ENCODE peak calls at places on chromosome 13, in four cellular contexts. One of them, this sample, is unnamed.

GRCh38 chr13:32164622-32165268 is 133.2 kb downstream of the FRY start:
- DNase-seq in endodermal cell: peak; percentile 81
- DNase-seq in ascending aorta: no peak
- DNase-seq in cardiac muscle cell: peak; percentile 64
- DNase-seq in this sample: peak; percentile 88

GRCh38 chr13:73230714-73231113 is 171.9 kb downstream of the KLF5 start:
- DNase-seq in ascending aorta: no peak
- DNase-seq in endodermal cell: no peak
- DNase-seq in cardiac muscle cell: no peak
- DNase-seq in this sample: peak; percentile 10

GRCh38 chr13:21106089-21106488 is 44.7 kb upstream of the LATS2 start:
- DNase-seq in cardiac muscle cell: no peak
- DNase-seq in ascending aorta: peak; percentile 21
- DNase-seq in endodermal cell: no peak
- DNase-seq in this sample: peak; percentile 67

GRCh38 chr13:73677041-73677589 is 457.1 kb downstream of the KLF12 start:
- DNase-seq in endodermal cell: no peak
- DNase-seq in ascending aorta: no peak
- DNase-seq in cardiac muscle cell: no peak
- DNase-seq in this sample: peak; percentile 75

GRCh38 chr13:99542788-99543406 is 41.6 kb downstream of the TM9SF2 start:
- DNase-seq in endodermal cell: no peak
- DNase-seq in cardiac muscle cell: no peak
- DNase-seq in ascending aorta: no peak
- DNase-seq in this sample: no peak

GRCh38 chr13:112726018-112726767 is 36.4 kb downstream of the ATP11A start:
- DNase-seq in cardiac muscle cell: no peak
- DNase-seq in endodermal cell: peak; percentile 59
- DNase-seq in ascending aorta: no peak
- DNase-seq in this sample: no peak

GRCh38 chr13:48798180-48798579 is 144.5 kb downstream of the CYSLTR2 start:
- DNase-seq in endodermal cell: no peak
- DNase-seq in ascending aorta: no peak
- DNase-seq in cardiac muscle cell: no peak
- DNase-seq in this sample: no peak

GRCh38 chr13:113542751-113543424 is 41.7 kb upstream of the TFDP1 start:
- DNase-seq in ascending aorta: peak; percentile 45
- DNase-seq in cardiac muscle cell: no peak
- DNase-seq in endodermal cell: no peak
- DNase-seq in this sample: no peak

GRCh38 chr13:42478531-42479156 is 95.3 kb upstream of the TNFSF11 start:
- DNase-seq in endodermal cell: peak; percentile 55
- DNase-seq in cardiac muscle cell: peak; percentile 37
- DNase-seq in ascending aorta: no peak
- DNase-seq in this sample: peak; percentile 85

GRCh38 chr13:30874561-30874960 is 31.5 kb upstream of the MEDAG start:
- DNase-seq in cardiac muscle cell: no peak
- DNase-seq in ascending aorta: no peak
- DNase-seq in endodermal cell: no peak
- DNase-seq in this sample: no peak

GRCh38 chr13:53017433-53017970 is 11.1 kb upstream of the OLFM4 start:
- DNase-seq in endodermal cell: no peak
- DNase-seq in cardiac muscle cell: no peak
- DNase-seq in ascending aorta: no peak
- DNase-seq in this sample: no peak

GRCh38 chr13:80473695-80474094 is 132.8 kb upstream of the SPRY2 start:
- DNase-seq in endodermal cell: no peak
- DNase-seq in ascending aorta: no peak
- DNase-seq in cardiac muscle cell: no peak
- DNase-seq in this sample: peak; percentile 90

GRCh38 chr13:64640002-64640401 is 2590.1 kb downstream of the PCDH9 start:
- DNase-seq in ascending aorta: no peak
- DNase-seq in endodermal cell: no peak
- DNase-seq in cardiac muscle cell: no peak
- DNase-seq in this sample: peak; percentile 6

GRCh38 chr13:74305876-74306275 is 171.7 kb upstream of the KLF12 start:
- DNase-seq in endodermal cell: peak; percentile 58
- DNase-seq in ascending aorta: no peak
- DNase-seq in cardiac muscle cell: no peak
- DNase-seq in this sample: no peak

GRCh38 chr13:109787135-109787954 is 962 bp upstream of the IRS2 start:
- DNase-seq in endodermal cell: peak; percentile 86
- DNase-seq in ascending aorta: peak; percentile 74
- DNase-seq in cardiac muscle cell: peak; percentile 77
- DNase-seq in this sample: peak; percentile 61

GRCh38 chr13:49503951-49504350 is 8.2 kb downstream of the PHF11 start:
- DNase-seq in cardiac muscle cell: no peak
- DNase-seq in endodermal cell: no peak
- DNase-seq in ascending aorta: no peak
- DNase-seq in this sample: peak; percentile 34

GRCh38 chr13:97911311-97912138 is 42.0 kb upstream of the IPO5 start:
- DNase-seq in ascending aorta: no peak
- DNase-seq in cardiac muscle cell: no peak
- DNase-seq in endodermal cell: peak; percentile 82
- DNase-seq in this sample: no peak

DNA sequence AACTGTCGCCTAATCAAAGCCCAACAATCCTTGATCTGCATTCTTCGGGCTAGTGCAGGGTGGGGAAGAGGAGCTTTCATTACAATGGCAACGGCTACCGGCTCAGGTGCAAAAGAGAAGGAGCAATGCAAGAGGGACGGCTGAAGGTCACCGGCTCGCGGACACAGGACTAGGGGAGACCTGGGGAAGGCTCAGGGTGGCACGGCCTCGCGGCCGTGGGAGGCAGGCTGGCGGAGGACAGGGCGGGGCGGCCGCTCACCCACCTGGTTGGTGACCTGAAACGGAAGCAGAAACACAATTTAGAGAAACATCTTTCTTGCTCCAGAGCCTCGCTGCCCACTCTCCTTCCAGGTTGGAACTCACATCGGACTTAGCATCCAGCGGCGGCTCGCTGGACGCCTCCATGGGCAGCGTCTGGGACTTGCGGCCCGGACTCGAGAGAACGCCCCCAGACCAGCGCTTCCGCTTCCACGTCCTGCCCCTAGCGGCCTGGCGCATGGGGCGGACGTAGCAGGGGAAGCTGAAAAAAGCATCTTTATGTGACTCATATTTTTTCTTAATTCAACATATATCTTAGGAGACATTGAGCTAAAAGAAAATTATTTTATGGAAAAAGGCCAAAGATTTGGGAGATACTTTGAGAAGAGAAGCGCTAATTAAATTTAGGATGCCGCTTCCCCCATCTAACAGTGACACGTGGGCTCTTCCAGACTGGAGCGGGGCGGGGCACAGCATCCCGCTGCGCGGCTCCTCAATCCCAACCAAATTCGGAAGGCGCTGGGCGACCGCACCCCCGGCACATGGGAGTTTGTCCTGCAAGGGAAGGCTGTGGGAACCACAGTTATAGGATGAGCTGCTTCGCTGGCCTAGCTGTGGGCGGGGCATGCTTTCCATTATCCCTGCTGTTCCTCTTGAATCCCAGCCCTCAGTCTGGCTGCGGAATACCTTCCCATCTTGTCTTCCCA is at the start of gene COMMD6:
- DNase-seq in endodermal cell: peak; percentile 96
- DNase-seq in cardiac muscle cell: peak; percentile 86
- DNase-seq in ascending aorta: peak; percentile 87
- DNase-seq in this sample: peak; percentile 86
- TF ChIP-seq CTCF in endodermal cell: peak; percentile 45
- TF ChIP-seq CTCF in cardiac muscle cell: no peak
- TF ChIP-seq CTCF in ascending aorta: peak; percentile 45
- TF ChIP-seq CTCF in this sample: peak; percentile 41

GRCh38 chr13:43804461-43805070 is 17.8 kb upstream of the ENOX1 start:
- DNase-seq in cardiac muscle cell: peak; percentile 76
- DNase-seq in ascending aorta: no peak
- DNase-seq in endodermal cell: no peak
- DNase-seq in this sample: peak; percentile 84

GRCh38 chr13:43805681-43806128 is 18.9 kb upstream of the ENOX1 start:
- DNase-seq in endodermal cell: peak; percentile 48
- DNase-seq in ascending aorta: no peak
- DNase-seq in cardiac muscle cell: no peak
- DNase-seq in this sample: peak; percentile 42

GRCh38 chr13:43802511-43802910 is 15.7 kb upstream of the ENOX1 start:
- DNase-seq in endodermal cell: no peak
- DNase-seq in ascending aorta: no peak
- DNase-seq in cardiac muscle cell: no peak
- DNase-seq in this sample: no peak

GRCh38 chr13:43800828-43801227 is 14.1 kb upstream of the ENOX1 start:
- DNase-seq in cardiac muscle cell: no peak
- DNase-seq in endodermal cell: no peak
- DNase-seq in ascending aorta: no peak
- DNase-seq in this sample: no peak

DNA sequence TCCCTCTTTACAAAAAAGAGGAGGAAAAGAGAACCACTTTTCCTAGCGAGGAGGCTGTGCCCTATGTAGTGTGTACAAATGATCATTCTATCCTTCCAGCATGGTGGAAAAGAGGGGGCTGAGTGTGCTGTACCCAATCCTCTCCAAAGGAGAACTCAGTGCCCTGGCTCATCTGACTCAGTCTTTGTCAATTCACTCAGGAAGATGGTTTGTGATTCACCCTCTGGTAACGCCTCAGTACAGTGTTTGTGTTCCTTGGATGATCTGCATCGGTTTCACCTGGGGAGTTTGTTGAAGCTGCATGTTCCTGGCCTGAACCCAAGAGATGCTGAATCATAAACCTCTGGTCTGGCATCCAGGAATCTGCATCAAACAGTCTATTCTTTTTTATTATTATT is 18.3 kb upstream of the ENOX1 start:
- DNase-seq in ascending aorta: no peak
- DNase-seq in endodermal cell: peak; percentile 52
- DNase-seq in cardiac muscle cell: no peak
- DNase-seq in this sample: peak; percentile 94
- H3K4me3 ChIP-seq in ascending aorta: no peak overlapping the region
- H3K4me3 ChIP-seq in endodermal cell: no peak overlapping the region
- H3K4me3 ChIP-seq in cardiac muscle cell: no peak overlapping the region
- H3K4me3 ChIP-seq in this sample: peak overlapping the region; percentile 7

DNA sequence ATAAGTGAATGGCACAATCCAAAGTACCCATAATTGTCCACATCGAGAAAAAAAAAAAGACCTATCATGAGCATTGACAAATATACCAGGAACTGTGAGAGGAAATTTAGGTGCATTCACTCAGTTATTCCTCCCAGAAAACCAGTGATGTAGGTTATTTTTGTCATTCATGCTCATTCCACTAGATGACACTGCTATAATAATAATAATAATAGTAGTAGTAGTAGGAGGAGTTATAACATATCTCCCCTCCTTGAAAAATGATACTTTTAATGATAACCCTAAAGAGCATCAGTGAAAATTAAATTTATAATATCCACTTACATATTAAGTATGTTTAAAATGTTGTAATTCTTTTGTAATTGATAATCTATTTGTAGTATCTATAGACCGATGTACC is 463.9 kb upstream of the MIR17HG start:
- DNase-seq in ascending aorta: no peak
- DNase-seq in endodermal cell: no peak
- DNase-seq in cardiac muscle cell: no peak
- DNase-seq in this sample: no peak
- TF ChIP-seq CTCF in ascending aorta: no peak
- TF ChIP-seq CTCF in endodermal cell: no peak
- TF ChIP-seq CTCF in cardiac muscle cell: no peak
- TF ChIP-seq CTCF in this sample: no peak

GRCh38 chr13:24267801-24268200 is 41.6 kb upstream of the C1QTNF9 start:
- DNase-seq in cardiac muscle cell: no peak
- DNase-seq in endodermal cell: no peak
- DNase-seq in ascending aorta: no peak
- DNase-seq in this sample: no peak
- H3K4me3 ChIP-seq in cardiac muscle cell: no peak overlapping the region
- H3K4me3 ChIP-seq in endodermal cell: no peak overlapping the region
- H3K4me3 ChIP-seq in ascending aorta: peak overlapping the region; percentile 19
- H3K4me3 ChIP-seq in this sample: no peak overlapping the region

GRCh38 chr13:66618702-66619101 is 611.4 kb downstream of the PCDH9 start:
- DNase-seq in ascending aorta: no peak
- DNase-seq in cardiac muscle cell: peak; percentile 10
- DNase-seq in endodermal cell: no peak
- DNase-seq in this sample: peak; percentile 76
- TF ChIP-seq CTCF in ascending aorta: no peak
- TF ChIP-seq CTCF in cardiac muscle cell: peak; percentile 55
- TF ChIP-seq CTCF in endodermal cell: peak; percentile 77
- TF ChIP-seq CTCF in this sample: peak; percentile 59

This sample was measured in choroid plexus epithelial cell.